ENCODE peak calls at places on chromosomes 2 and 18, in seven cellular contexts. E is SK-N-SH, C is HCT116, V is HepG2, A is K562, Q is H1, B is GM12878. L is an unnamed sample.

GRCh38 chr2:240105982-240106381 is 30.1 kb downstream of the COPS9 start:
- DNase-seq in B (no peak), V (no peak), A (no peak), E (no peak), C (no peak), Q (no peak), L (no peak)

GRCh38 chr2:157322432-157322831 is 3.2 kb downstream of the ERMN start:
- DNase-seq in B (no peak), A (no peak), Q (no peak), E (no peak), V (no peak), C (no peak), L (no peak)

GRCh38 chr2:6999161-6999877 is 82.1 kb downstream of the RNF144A start:
- DNase-seq in A (no peak), V (no peak), Q (no peak), C (no peak), E (no peak), B (peak; percentile 37), L (no peak)

GRCh38 chr18:36786686-36787085 is 42.1 kb downstream of the TPGS2 start:
- DNase-seq in V (peak; percentile 42), C (no peak), A (no peak), E (no peak), B (no peak), Q (no peak), L (peak; percentile 22)

GRCh38 chr2:69242651-69243051 is 144.4 kb downstream of the GFPT1 start:
- DNase-seq in E (no peak), Q (no peak), C (no peak), A (no peak), V (no peak), B (no peak), L (no peak)

GRCh38 chr2:238053195-238053776 is 7.5 kb upstream of the SCLY start:
- DNase-seq in Q (no peak), B (no peak), E (no peak), C (no peak), V (no peak), A (no peak), L (no peak)

GRCh38 chr2:205511221-205511620 is 171.1 kb upstream of the NRP2 start:
- DNase-seq in C (no peak), B (no peak), Q (no peak), A (no peak), E (no peak), V (no peak), L (no peak)

GRCh38 chr2:180979086-180979934 is 1.1 kb upstream of the UBE2E3 start:
- DNase-seq in A (peak; percentile 21), E (no peak), C (no peak), Q (no peak), V (peak; percentile 82), B (no peak), L (peak; percentile 4)

DNA sequence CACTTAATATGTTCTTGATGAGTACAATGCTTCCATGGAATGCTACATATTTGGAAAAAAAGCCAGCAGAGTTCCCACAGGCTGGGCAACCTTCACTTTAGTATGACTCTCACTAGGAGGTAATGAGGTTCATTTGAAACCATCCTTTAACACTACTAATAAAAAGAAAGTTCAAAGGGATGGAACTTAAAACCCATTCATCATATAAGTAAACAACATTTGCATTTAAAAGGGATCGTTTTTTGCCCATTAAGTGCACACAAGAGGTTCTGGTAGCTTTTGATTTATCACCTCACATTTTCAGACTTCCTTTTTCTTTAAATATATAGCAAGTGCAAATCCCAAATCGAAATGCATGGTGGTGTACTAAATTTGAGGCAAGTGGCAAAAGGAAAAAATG is 270.8 kb upstream of the DCC start:
- DNase-seq in Q (no peak), A (no peak), B (no peak), C (no peak), V (no peak), E (no peak), L (no peak)
- TF ChIP-seq JUND in Q (no peak), A (no peak), B (no peak), C (no peak), V (no peak), E (no peak), L (no peak)

GRCh38 chr2:190031971-190032623 is 30.4 kb downstream of the MSTN start:
- DNase-seq in C (no peak), Q (no peak), B (no peak), E (no peak), A (no peak), V (no peak), L (no peak)
- TF ChIP-seq JUND in C (no peak), Q (no peak), B (no peak), E (no peak), A (no peak), V (no peak), L (no peak)

DNA sequence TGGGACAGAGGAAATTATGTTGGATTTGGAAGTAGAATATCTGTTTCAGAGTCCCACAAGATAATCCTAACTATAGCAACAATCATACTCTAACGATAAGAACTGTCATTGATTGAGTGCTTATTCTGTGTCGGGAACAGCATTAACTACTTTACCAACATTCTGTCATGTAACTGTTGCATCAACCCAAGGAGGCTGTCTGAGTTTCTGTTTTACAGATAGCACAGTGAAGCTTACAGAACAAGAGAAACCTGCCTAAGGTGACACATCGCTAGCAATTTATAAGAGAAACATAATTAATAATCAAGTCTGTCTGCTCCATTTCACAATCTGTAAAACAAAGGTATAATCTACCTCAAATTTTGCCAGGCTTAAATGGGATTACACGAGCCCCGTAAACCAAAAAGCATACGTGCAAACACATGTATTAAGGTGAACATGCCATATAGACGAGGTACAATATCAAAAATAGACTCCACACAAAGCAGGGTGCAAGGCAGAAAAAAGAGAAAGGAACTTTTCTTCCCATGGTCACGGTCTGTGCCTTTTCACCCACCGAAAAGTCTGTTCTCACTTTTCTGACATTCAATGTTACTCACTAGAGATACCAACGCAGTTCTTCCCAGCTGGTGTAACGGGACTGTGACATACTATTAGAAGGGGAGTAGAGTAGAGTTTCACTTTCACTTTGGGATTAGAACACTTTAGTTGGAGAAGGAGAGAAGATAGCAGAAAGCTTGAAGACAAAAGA is 37.2 kb upstream of the SLC8A1 start:
- DNase-seq in A (no peak), B (no peak), E (no peak), C (no peak), V (no peak), Q (no peak), L (no peak)
- TF ChIP-seq JUND in A (no peak), B (no peak), E (no peak), C (no peak), V (no peak), Q (no peak), L (no peak)

DNA sequence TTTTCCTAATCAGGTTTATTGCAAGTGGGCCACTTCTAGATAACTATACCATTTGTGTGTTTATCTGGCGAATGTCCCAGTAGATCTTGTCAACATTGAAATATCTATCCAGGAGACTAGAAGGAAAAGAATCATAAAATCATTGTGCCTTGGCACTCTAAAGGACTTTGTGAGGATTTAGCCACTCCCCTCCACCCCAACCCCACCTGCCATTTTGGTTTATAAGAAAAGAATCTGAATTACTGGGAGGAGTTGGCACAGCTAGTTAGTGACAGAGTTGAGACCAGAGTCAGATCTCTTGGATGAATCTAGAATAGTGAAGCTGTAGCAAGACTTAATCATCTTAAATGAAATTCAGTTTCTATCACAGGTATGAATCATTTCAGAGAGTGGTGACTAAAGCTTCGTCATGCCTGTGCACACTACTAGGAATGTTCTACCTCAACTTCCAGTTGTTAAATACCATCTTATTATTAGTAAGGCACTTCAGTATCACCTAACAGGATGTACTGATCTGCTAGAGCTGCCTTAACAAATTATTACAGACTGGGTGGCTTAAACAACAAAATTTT is 212.7 kb upstream of the SLC14A2 start:
- DNase-seq in A (no peak), V (no peak), E (no peak), Q (no peak), B (no peak), C (no peak), L (no peak)
- TF ChIP-seq JUND in A (no peak), V (no peak), E (peak; percentile 40), Q (no peak), B (no peak), C (no peak), L (no peak)